ENCODE peak calls at places on chromosomes 6 and 20, in five cellular contexts. C is Panc1, Y is foreskin fibroblast, K is colonic mucosa, F is choroid plexus epithelial cell. I is an unnamed sample.

GRCh38 chr20:46174469-46175126 is 56.5 kb downstream of the CD40 start:
- DNase-seq in F (peak; percentile 66), Y (peak; percentile 34), C (peak; percentile 10), K (peak; percentile 70), I (peak; percentile 74)

GRCh38 chr6:149393002-149393679 is 6.9 kb upstream of the SUMO4 start:
- DNase-seq in F (peak; percentile 61), C (no peak), K (no peak), Y (no peak), I (no peak)

GRCh38 chr6:169085466-169085865 is 168.2 kb downstream of the THBS2 start:
- DNase-seq in Y (no peak), K (no peak), C (no peak), F (no peak), I (no peak)

GRCh38 chr6:145349950-145350510 is 385.3 kb downstream of the EPM2A start:
- DNase-seq in Y (no peak), K (no peak), F (no peak), C (no peak), I (no peak)

GRCh38 chr6:1624071-1624847 is 14.5 kb downstream of the FOXC1 start:
- DNase-seq in K (no peak), Y (no peak), C (no peak), F (no peak), I (no peak)

GRCh38 chr6:3750324-3751018 is 1.0 kb downstream of the PXDC1 start:
- DNase-seq in Y (peak; percentile 84), K (peak; percentile 76), C (no peak), F (peak; percentile 81), I (peak; percentile 83)

GRCh38 chr6:154931741-154932424 is 63.2 kb upstream of the TIAM2 start:
- DNase-seq in C (no peak), K (no peak), F (peak; percentile 37), Y (peak; percentile 58), I (no peak)

GRCh38 chr20:61588356-61589054 is 336.4 kb downstream of the CDH4 start:
- DNase-seq in C (no peak), F (peak; percentile 79), K (no peak), Y (peak; percentile 74), I (no peak)

GRCh38 chr20:4134861-4135379 is 119.6 kb upstream of the RNF24 start:
- DNase-seq in F (no peak), C (no peak), Y (no peak), K (no peak), I (peak; percentile 67)

GRCh38 chr6:15081437-15081836 is 164.4 kb upstream of the JARID2 start:
- DNase-seq in Y (no peak), F (no peak), K (no peak), C (no peak), I (no peak)

GRCh38 chr6:46921731-46922130 is at the start of gene ADGRF5:
- DNase-seq in C (no peak), K (no peak), F (no peak), Y (no peak), I (no peak)

GRCh38 chr6:157196391-157196790 is 126.9 kb downstream of the TMEM242 start:
- DNase-seq in F (no peak), K (no peak), C (no peak), Y (no peak), I (no peak)

GRCh38 chr20:58711266-58712051 is 18.9 kb downstream of the NPEPL1 start:
- DNase-seq in K (peak; percentile 14), C (no peak), F (no peak), Y (no peak), I (peak; percentile 4)

GRCh38 chr6:39804666-39805065 is 12.5 kb downstream of the DAAM2 start:
- DNase-seq in K (no peak), C (no peak), F (peak; percentile 60), Y (peak; percentile 23), I (no peak)

GRCh38 chr20:24465168-24465567 is 4.3 kb upstream of the SYNDIG1 start:
- DNase-seq in C (no peak), Y (no peak), F (no peak), K (no peak), I (no peak)

GRCh38 chr6:134063966-134064445 is 11.6 kb upstream of the SLC2A12 start:
- DNase-seq in K (peak; percentile 75), C (no peak), Y (peak; percentile 70), F (peak; percentile 94), I (peak; percentile 71)

GRCh38 chr6:128505603-128506002 is 14.8 kb downstream of the PTPRK start:
- DNase-seq in F (no peak), C (no peak), K (no peak), Y (no peak), I (no peak)

GRCh38 chr6:35197196-35197595 is 16.6 kb upstream of the SCUBE3 start:
- DNase-seq in F (no peak), C (no peak), Y (peak; percentile 40), K (no peak), I (no peak)

GRCh38 chr20:36246410-36246809 is 10.1 kb downstream of the AAR2 start:
- DNase-seq in F (no peak), Y (no peak), C (no peak), K (no peak), I (no peak)

GRCh38 chr20:59836768-59837167 is 96.7 kb downstream of the SYCP2 start:
- DNase-seq in K (no peak), Y (no peak), C (no peak), F (no peak), I (no peak)

GRCh38 chr20:57000441-57000968 is 265.9 kb downstream of the BMP7 start:
- DNase-seq in K (no peak), Y (no peak), F (no peak), C (no peak), I (no peak)

GRCh38 chr6:167759206-167759605 is 67.5 kb upstream of the AFDN start:
- DNase-seq in F (no peak), C (no peak), K (no peak), Y (no peak), I (no peak)

GRCh38 chr20:2302369-2302768 is 6.6 kb downstream of the TGM3 start:
- DNase-seq in Y (no peak), C (no peak), F (no peak), K (no peak), I (no peak)

GRCh38 chr6:133309579-133309978 is 68.4 kb downstream of the EYA4 start:
- DNase-seq in C (no peak), K (no peak), F (peak; percentile 34), Y (no peak), I (no peak)

GRCh38 chr6:110389689-110390382 is 25.5 kb downstream of the DDO start:
- DNase-seq in K (no peak), Y (no peak), C (no peak), F (no peak), I (no peak)

GRCh38 chr20:35514371-35514960 is 15.0 kb downstream of the C20orf173 start:
- DNase-seq in F (no peak), K (no peak), C (no peak), Y (no peak), I (no peak)

GRCh38 chr6:69835414-69836179 is 30.8 kb upstream of the COL19A1 start:
- DNase-seq in F (peak; percentile 94), K (no peak), Y (peak; percentile 42), C (peak; percentile 32), I (no peak)

GRCh38 chr20:46058656-46059281 is 29.8 kb downstream of the SLC12A5 start:
- DNase-seq in K (no peak), Y (peak; percentile 10), C (no peak), F (no peak), I (no peak)

GRCh38 chr6:133681880-133682279 is 207.0 kb upstream of the TCF21 start:
- DNase-seq in Y (no peak), C (no peak), F (no peak), K (no peak), I (no peak)

GRCh38 chr20:32681175-32682084 is 7.7 kb upstream of the C20orf203 start:
- DNase-seq in Y (no peak), K (no peak), F (peak; percentile 13), C (no peak), I (no peak)

GRCh38 chr6:33297956-33298772 is 578 bp downstream of the RGL2 start:
- DNase-seq in C (no peak), F (peak; percentile 81), Y (peak; percentile 84), K (peak; percentile 84), I (peak; percentile 82)

GRCh38 chr6:140663094-140663493 is 1288.6 kb upstream of the CITED2 start:
- DNase-seq in C (no peak), K (no peak), Y (no peak), F (no peak), I (no peak)
- H3K4me3 ChIP-seq in C (peak overlapping the region; percentile 24), K (no peak overlapping the region), Y (no peak overlapping the region), F (no peak overlapping the region), I (no peak overlapping the region)

DNA sequence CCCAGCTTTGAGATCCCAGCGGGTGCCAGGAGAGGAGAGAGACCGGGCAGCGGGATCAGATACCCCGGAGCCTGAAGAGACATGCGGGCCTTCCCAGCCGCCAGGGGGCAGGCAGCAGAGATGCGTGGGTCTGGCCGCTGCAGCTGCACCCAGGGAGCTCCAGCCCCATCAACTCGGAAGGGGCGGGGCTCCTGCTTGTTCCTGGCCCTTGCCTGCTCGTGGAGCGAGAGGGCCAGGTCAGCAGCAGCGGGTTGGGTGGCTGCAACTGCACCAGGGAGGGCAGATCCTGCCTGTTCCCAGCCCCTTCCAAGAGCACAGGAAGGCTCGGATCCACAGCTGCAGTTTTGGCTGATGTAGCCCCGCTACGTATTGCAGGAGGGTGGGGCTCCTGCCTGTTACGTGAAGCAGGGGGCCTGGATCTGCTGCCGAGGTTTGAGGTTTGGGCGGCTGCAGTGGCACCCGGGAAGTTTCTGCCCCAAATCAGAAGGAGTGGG is 532.8 kb downstream of the RFPL4B start:
- DNase-seq in C (no peak), Y (no peak), F (no peak), K (peak; percentile 21), I (peak; percentile 19)
- H3K4me3 ChIP-seq in C (no peak overlapping the region), Y (no peak overlapping the region), F (no peak overlapping the region), K (no peak overlapping the region), I (peak overlapping the region; percentile 2)

GRCh38 chr6:303263-303662 is 11.0 kb downstream of the DUSP22 start:
- DNase-seq in F (no peak), Y (no peak), K (no peak), C (no peak), I (no peak)
- H3K4me3 ChIP-seq in F (no peak overlapping the region), Y (no peak overlapping the region), K (no peak overlapping the region), C (no peak overlapping the region), I (no peak overlapping the region)

GRCh38 chr6:121439456-121440250 is 4.2 kb downstream of the GJA1 start:
- DNase-seq in K (no peak), F (no peak), C (no peak), Y (no peak), I (no peak)

GRCh38 chr6:121437861-121438651 is 2.6 kb downstream of the GJA1 start:
- DNase-seq in K (no peak), F (peak; percentile 63), C (no peak), Y (peak; percentile 43), I (no peak)

GRCh38 chr6:121442591-121442990 is 7.1 kb downstream of the GJA1 start:
- DNase-seq in Y (no peak), K (no peak), C (no peak), F (no peak), I (no peak)

GRCh38 chr6:121443953-121444590 is 8.6 kb downstream of the GJA1 start:
- DNase-seq in Y (no peak), C (no peak), F (no peak), K (no peak), I (no peak)

GRCh38 chr6:121441477-121441876 is 6.0 kb downstream of the GJA1 start:
- DNase-seq in K (no peak), F (no peak), C (no peak), Y (no peak), I (no peak)
- H3K4me3 ChIP-seq in K (no peak overlapping the region), F (no peak overlapping the region), C (no peak overlapping the region), Y (peak overlapping the region; percentile 13), I (no peak overlapping the region)

GRCh38 chr6:42959917-42960242 is 674 bp upstream of the GNMT start:
- DNase-seq in Y (no peak), F (no peak), C (no peak), K (no peak), I (no peak)
- H3K4me3 ChIP-seq in Y (peak overlapping the region; percentile 42), F (peak overlapping the region; percentile 53), C (peak overlapping the region; percentile 55), K (peak overlapping the region; percentile 43), I (peak overlapping the region; percentile 43)

I was measured in transverse colon.